ENCODE peak calls at places on chromosomes 16 and 17, in nine cellular contexts. A is tibial nerve; R is HT-29; L is kidney epithelial cell; Q is activated naive CD4-positive, alpha-beta T cell; J is AG04450; E is stimulated activated naive CD8-positive, alpha-beta T cell treated with anti-CD3 and anti-CD28 coated beads, Interleukin-15, amount 100 ng/mL, for 72 hours; O is T-helper 2 cell; W is brain pericyte. B is an unnamed sample.

GRCh38 chr17:337866-338265 is 14.7 kb downstream of the RPH3AL start:
- DNase-seq in A (no peak), R (no peak), L (no peak), Q (no peak), J (no peak), E (no peak), O (no peak), W (no peak), B (no peak)

GRCh38 chr17:67085406-67085805 is 41.1 kb downstream of the CACNG1 start:
- DNase-seq in A (no peak), R (no peak), L (no peak), Q (no peak), J (no peak), E (no peak), O (no peak), W (no peak), B (no peak)

GRCh38 chr17:18980682-18981384 is 23.7 kb downstream of the FAM83G start:
- DNase-seq in A (no peak), R (no peak), L (no peak), Q (no peak), J (no peak), E (no peak), O (no peak), W (no peak), B (peak; percentile 44)

GRCh38 chr17:14341866-14342265 is 41.0 kb downstream of the HS3ST3B1 start:
- DNase-seq in A (no peak), R (no peak), L (no peak), Q (no peak), J (no peak), E (no peak), O (no peak), W (no peak), B (no peak)

GRCh38 chr16:20409398-20410152 is at the start of gene ACSM5:
- DNase-seq in A (peak; percentile 49), R (no peak), L (no peak), Q (no peak), J (no peak), E (no peak), O (no peak), W (peak; percentile 16), B (no peak)

GRCh38 chr16:24900230-24900629 is 54.5 kb downstream of the SLC5A11 start:
- DNase-seq in A (no peak), R (no peak), L (no peak), Q (no peak), J (no peak), E (no peak), O (no peak), W (no peak), B (no peak)

GRCh38 chr17:19753661-19754463 is 5.8 kb upstream of the ALDH3A1 start:
- DNase-seq in A (no peak), R (peak; percentile 84), L (no peak), Q (no peak), J (no peak), E (no peak), O (no peak), W (no peak), B (peak; percentile 34)

GRCh38 chr17:2059837-2060658 is 5.1 kb downstream of the HIC1 start:
- DNase-seq in A (no peak), R (no peak), L (no peak), Q (no peak), J (no peak), E (no peak), O (no peak), W (no peak), B (no peak)

GRCh38 chr17:65220732-65221131 is 83.6 kb downstream of the RGS9 start:
- DNase-seq in A (no peak), R (no peak), L (no peak), Q (no peak), J (no peak), E (no peak), O (no peak), W (no peak), B (no peak)

GRCh38 chr17:57561072-57561861 is 183.8 kb downstream of the CCDC182 start:
- DNase-seq in A (no peak), R (peak; percentile 22), L (no peak), Q (no peak), J (no peak), E (no peak), O (no peak), W (no peak), B (no peak)

GRCh38 chr16:51637744-51638100 is 486.7 kb upstream of the SALL1 start:
- DNase-seq in A (no peak), R (no peak), L (no peak), Q (no peak), J (no peak), E (no peak), O (no peak), W (no peak), B (no peak)

GRCh38 chr16:12729448-12729847 is 74.2 kb downstream of the CPPED1 start:
- DNase-seq in A (no peak), R (no peak), L (peak; percentile 34), Q (no peak), J (no peak), E (no peak), O (no peak), W (peak; percentile 36), B (no peak)

GRCh38 chr17:79473111-79473835 is 137.6 kb downstream of the RBFOX3 start:
- DNase-seq in A (no peak), R (no peak), L (no peak), Q (no peak), J (no peak), E (no peak), O (no peak), W (no peak), B (peak; percentile 14)

GRCh38 chr16:70380205-70380918 is 33.7 kb downstream of the DDX19A start:
- DNase-seq in A (no peak), R (peak; percentile 51), L (peak; percentile 63), Q (peak; percentile 48), J (peak; percentile 68), E (peak; percentile 84), O (peak; percentile 46), W (peak; percentile 41), B (peak; percentile 82)

GRCh38 chr16:57115504-57116182 is 23.3 kb downstream of the CPNE2 start:
- DNase-seq in A (no peak), R (no peak), L (no peak), Q (no peak), J (no peak), E (no peak), O (no peak), W (peak; percentile 31), B (no peak)

GRCh38 chr16:28931801-28932225 is at the start of gene CD19:
- DNase-seq in A (no peak), R (no peak), L (no peak), Q (no peak), J (no peak), E (no peak), O (no peak), W (no peak), B (no peak)

GRCh38 chr17:49217651-49218413 is 7.3 kb downstream of the ABI3 start:
- DNase-seq in A (no peak), R (no peak), L (no peak), Q (peak; percentile 49), J (no peak), E (peak; percentile 66), O (peak; percentile 46), W (no peak), B (no peak)

GRCh38 chr16:81601008-81601428 is 156.4 kb downstream of the CMIP start:
- DNase-seq in A (no peak), R (no peak), L (no peak), Q (no peak), J (no peak), E (no peak), O (no peak), W (no peak), B (no peak)

GRCh38 chr17:66602659-66603363 is 232.1 kb upstream of the CACNG5 start:
- DNase-seq in A (no peak), R (no peak), L (no peak), Q (no peak), J (no peak), E (no peak), O (no peak), W (no peak), B (no peak)

GRCh38 chr17:74431568-74432483 is at the start of gene GPRC5C:
- DNase-seq in A (peak; percentile 55), R (peak; percentile 91), L (peak; percentile 35), Q (no peak), J (no peak), E (peak; percentile 40), O (peak; percentile 24), W (no peak), B (peak; percentile 26)

GRCh38 chr17:55735784-55736405 is 13.2 kb upstream of the TMEM100 start:
- DNase-seq in A (no peak), R (peak; percentile 62), L (no peak), Q (no peak), J (no peak), E (peak; percentile 11), O (no peak), W (no peak), B (peak; percentile 63)

GRCh38 chr16:89273741-89274472 is 56.4 kb downstream of the ZNF778 start:
- DNase-seq in A (no peak), R (no peak), L (no peak), Q (no peak), J (no peak), E (no peak), O (no peak), W (no peak), B (no peak)

GRCh38 chr17:40556198-40556661 is 9.0 kb downstream of the CCR7 start:
- DNase-seq in A (no peak), R (no peak), L (no peak), Q (no peak), J (no peak), E (no peak), O (no peak), W (no peak), B (no peak)

GRCh38 chr16:25291580-25291979 is 33.9 kb upstream of the ZKSCAN2 start:
- DNase-seq in A (no peak), R (no peak), L (no peak), Q (no peak), J (no peak), E (no peak), O (no peak), W (no peak), B (no peak)

GRCh38 chr17:19724501-19725420 is 8.4 kb upstream of the SLC47A2 start:
- DNase-seq in A (peak; percentile 48), R (peak; percentile 63), L (no peak), Q (peak; percentile 35), J (no peak), E (peak; percentile 45), O (no peak), W (no peak), B (no peak)

GRCh38 chr17:78958556-78959191 is 21.0 kb downstream of the LGALS3BP start:
- DNase-seq in A (no peak), R (peak; percentile 66), L (no peak), Q (no peak), J (no peak), E (no peak), O (no peak), W (no peak), B (no peak)

GRCh38 chr17:51355314-51356083 is 95.2 kb downstream of the UTP18 start:
- DNase-seq in A (no peak), R (no peak), L (no peak), Q (no peak), J (no peak), E (no peak), O (no peak), W (no peak), B (no peak)

GRCh38 chr16:81429045-81429521 is 15.5 kb upstream of the CMIP start:
- DNase-seq in A (no peak), R (peak; percentile 57), L (no peak), Q (no peak), J (no peak), E (no peak), O (no peak), W (no peak), B (peak; percentile 66)